ENCODE peak calls at places on chromosomes 12 and 14, in four cellular contexts. One of them, this sample, is unnamed.

GRCh38 chr12:116735951-116736599 is 1.8 kb downstream of the SPRING1 start:
- DNase-seq in K562: peak
- DNase-seq in HepG2: peak
- DNase-seq in GM12878: no peak
- DNase-seq in this sample: no peak

GRCh38 chr14:59897757-59898383 is 22.1 kb upstream of the LRRC9 start:
- DNase-seq in HepG2: peak
- DNase-seq in GM12878: no peak
- DNase-seq in K562: peak
- DNase-seq in this sample: peak

GRCh38 chr12:25135531-25136154 is 59.3 kb downstream of the DNAI7 start:
- DNase-seq in HepG2: peak
- DNase-seq in GM12878: no peak
- DNase-seq in K562: no peak
- DNase-seq in this sample: peak

GRCh38 chr12:54749191-54749818 is 101.1 kb upstream of the DCD start:
- DNase-seq in K562: peak
- DNase-seq in GM12878: peak
- DNase-seq in HepG2: peak
- DNase-seq in this sample: no peak

GRCh38 chr14:102375126-102375525 is 12.4 kb downstream of the TECPR2 start:
- DNase-seq in GM12878: no peak
- DNase-seq in K562: no peak
- DNase-seq in HepG2: no peak
- DNase-seq in this sample: no peak

GRCh38 chr12:108043750-108044149 is 85.3 kb upstream of the WSCD2 start:
- DNase-seq in GM12878: no peak
- DNase-seq in K562: no peak
- DNase-seq in HepG2: no peak
- DNase-seq in this sample: no peak

GRCh38 chr12:113063396-113064350 is 7.1 kb downstream of the DTX1 start:
- DNase-seq in GM12878: no peak
- DNase-seq in K562: no peak
- DNase-seq in HepG2: no peak
- DNase-seq in this sample: no peak

GRCh38 chr12:55797068-55797467 is 20.5 kb downstream of the SARNP start:
- DNase-seq in HepG2: peak
- DNase-seq in GM12878: no peak
- DNase-seq in K562: peak
- DNase-seq in this sample: peak

GRCh38 chr12:75900781-75901254 is 130.8 kb downstream of the PHLDA1 start:
- DNase-seq in GM12878: no peak
- DNase-seq in HepG2: peak
- DNase-seq in K562: no peak
- DNase-seq in this sample: no peak

GRCh38 chr14:91679273-91679672 is 52.6 kb downstream of the CATSPERB start:
- DNase-seq in K562: no peak
- DNase-seq in GM12878: no peak
- DNase-seq in HepG2: no peak
- DNase-seq in this sample: no peak

GRCh38 chr12:3187846-3188755 is 110.9 kb downstream of the TSPAN9 start:
- DNase-seq in HepG2: no peak
- DNase-seq in K562: no peak
- DNase-seq in GM12878: no peak
- DNase-seq in this sample: no peak

GRCh38 chr12:98385636-98386035 is 129.8 kb upstream of the TMPO start:
- DNase-seq in HepG2: no peak
- DNase-seq in K562: no peak
- DNase-seq in GM12878: no peak
- DNase-seq in this sample: no peak

GRCh38 chr12:83818888-83819287 is 1093.7 kb downstream of the SLC6A15 start:
- DNase-seq in GM12878: no peak
- DNase-seq in HepG2: no peak
- DNase-seq in K562: no peak
- DNase-seq in this sample: no peak

GRCh38 chr12:106629797-106630669 is 47.2 kb downstream of the RFX4 start:
- DNase-seq in GM12878: no peak
- DNase-seq in K562: no peak
- DNase-seq in HepG2: no peak
- DNase-seq in this sample: no peak

GRCh38 chr12:44674866-44675265 is 201.2 kb downstream of the NELL2 start:
- DNase-seq in HepG2: no peak
- DNase-seq in GM12878: no peak
- DNase-seq in K562: no peak
- DNase-seq in this sample: no peak

GRCh38 chr12:71223139-71223538 is 65.3 kb upstream of the TSPAN8 start:
- DNase-seq in K562: peak
- DNase-seq in GM12878: no peak
- DNase-seq in HepG2: no peak
- DNase-seq in this sample: no peak

GRCh38 chr12:31773867-31774266 is 45.0 kb upstream of the AMN1 start:
- DNase-seq in K562: no peak
- DNase-seq in GM12878: peak
- DNase-seq in HepG2: peak
- DNase-seq in this sample: no peak

GRCh38 chr12:113424915-113425823 is 3.0 kb downstream of the SDSL start:
- DNase-seq in K562: peak
- DNase-seq in GM12878: no peak
- DNase-seq in HepG2: peak
- DNase-seq in this sample: peak

GRCh38 chr14:51356381-51356780 is 116.3 kb downstream of the TMX1 start:
- DNase-seq in HepG2: no peak
- DNase-seq in GM12878: no peak
- DNase-seq in K562: no peak
- DNase-seq in this sample: no peak

GRCh38 chr14:73888460-73888725 is 1.7 kb downstream of the ZNF410 start:
- DNase-seq in K562: no peak
- DNase-seq in HepG2: no peak
- DNase-seq in GM12878: no peak
- DNase-seq in this sample: no peak

GRCh38 chr14:34665785-34666425 is 36.0 kb upstream of the SNX6 start:
- DNase-seq in GM12878: no peak
- DNase-seq in HepG2: no peak
- DNase-seq in K562: peak
- DNase-seq in this sample: no peak

GRCh38 chr14:106129274-106129673 is 602.9 kb downstream of the TMEM121 start:
- DNase-seq in K562: no peak
- DNase-seq in GM12878: no peak
- DNase-seq in HepG2: no peak
- DNase-seq in this sample: no peak

GRCh38 chr12:3205742-3206519 is 128.8 kb downstream of the TSPAN9 start:
- DNase-seq in HepG2: no peak
- DNase-seq in GM12878: no peak
- DNase-seq in K562: no peak
- DNase-seq in this sample: no peak

GRCh38 chr12:43914923-43915468 is 79.1 kb downstream of the TMEM117 start:
- DNase-seq in GM12878: no peak
- DNase-seq in K562: peak
- DNase-seq in HepG2: peak
- DNase-seq in this sample: no peak

GRCh38 chr12:2288875-2289274 is 236.1 kb downstream of the CACNA1C start:
- DNase-seq in K562: no peak
- DNase-seq in GM12878: no peak
- DNase-seq in HepG2: no peak
- DNase-seq in this sample: no peak

GRCh38 chr14:100641274-100641860 is 54.1 kb upstream of the BEGAIN start:
- DNase-seq in K562: no peak
- DNase-seq in GM12878: no peak
- DNase-seq in HepG2: no peak
- DNase-seq in this sample: no peak

GRCh38 chr12:50258167-50258551 is 25.2 kb downstream of the LIMA1 start:
- DNase-seq in GM12878: no peak
- DNase-seq in HepG2: no peak
- DNase-seq in K562: no peak
- DNase-seq in this sample: no peak

GRCh38 chr12:132210223-132211055 is 66.2 kb downstream of the NOC4L start:
- DNase-seq in GM12878: no peak
- DNase-seq in K562: no peak
- DNase-seq in HepG2: no peak
- DNase-seq in this sample: peak

GRCh38 chr12:124478416-124478815 is 89.0 kb downstream of the NCOR2 start:
- DNase-seq in HepG2: no peak
- DNase-seq in GM12878: no peak
- DNase-seq in K562: no peak
- DNase-seq in this sample: no peak

GRCh38 chr14:69464379-69464778 is 20.1 kb upstream of the PLEKHD1 start:
- DNase-seq in GM12878: no peak
- DNase-seq in K562: no peak
- DNase-seq in HepG2: no peak
- DNase-seq in this sample: no peak

GRCh38 chr12:89103831-89104230 is 248.5 kb downstream of the DUSP6 start:
- DNase-seq in K562: no peak
- DNase-seq in HepG2: no peak
- DNase-seq in GM12878: no peak
- DNase-seq in this sample: no peak

GRCh38 chr14:60656755-60657608 is 7.7 kb upstream of the SIX1 start:
- DNase-seq in GM12878: peak
- DNase-seq in K562: peak
- DNase-seq in HepG2: peak
- DNase-seq in this sample: peak

GRCh38 chr14:76672123-76672522 is 89.1 kb upstream of the VASH1 start:
- DNase-seq in HepG2: no peak
- DNase-seq in K562: no peak
- DNase-seq in GM12878: no peak
- DNase-seq in this sample: no peak

GRCh38 chr12:122088181-122088810 is 9.7 kb downstream of the MLXIP start:
- DNase-seq in GM12878: no peak
- DNase-seq in HepG2: no peak
- DNase-seq in K562: no peak
- DNase-seq in this sample: no peak

GRCh38 chr12:120719072-120719471 is 6.6 kb upstream of the ACADS start:
- DNase-seq in GM12878: peak
- DNase-seq in HepG2: peak
- DNase-seq in K562: no peak
- DNase-seq in this sample: no peak

GRCh38 chr14:61119006-61119405 is 138.0 kb downstream of the SLC38A6 start:
- DNase-seq in HepG2: no peak
- DNase-seq in GM12878: no peak
- DNase-seq in K562: no peak
- DNase-seq in this sample: no peak

GRCh38 chr14:51823706-51824105 is 36.7 kb upstream of the GNG2 start:
- DNase-seq in K562: no peak
- DNase-seq in HepG2: no peak
- DNase-seq in GM12878: no peak
- DNase-seq in this sample: no peak

DNA sequence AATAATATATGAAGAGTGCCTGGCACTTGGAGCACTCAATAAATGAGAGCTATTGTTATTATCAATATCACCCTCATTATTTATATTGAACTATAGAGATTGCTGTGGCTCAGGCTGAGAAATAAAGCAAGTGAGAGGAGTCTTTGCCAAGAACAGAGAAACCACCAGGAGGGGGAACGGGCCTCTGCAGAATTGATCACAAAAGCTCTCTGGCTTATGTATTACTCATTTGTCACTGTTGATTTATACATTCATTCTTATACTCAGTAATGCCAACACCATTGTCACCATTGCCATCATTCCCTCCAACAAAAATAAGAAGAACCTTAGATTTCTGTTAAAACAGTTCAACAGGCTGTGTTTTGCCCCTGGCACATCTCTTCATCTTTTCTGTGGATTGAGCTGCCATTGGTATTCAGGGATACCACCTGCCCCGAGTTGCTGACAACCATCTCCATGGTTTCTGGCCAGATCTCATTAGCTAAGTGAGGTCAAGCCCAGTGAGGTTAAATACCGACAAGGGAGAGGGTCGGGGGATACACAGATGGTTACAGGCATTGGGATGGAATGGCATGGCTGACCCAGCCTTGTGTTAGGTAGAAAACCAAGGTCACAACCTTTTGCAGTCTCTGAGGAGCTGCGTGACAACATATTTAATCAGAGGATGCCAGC is 21.8 kb upstream of the PCNX1 start:
- DNase-seq in K562: no peak
- DNase-seq in HepG2: no peak
- DNase-seq in GM12878: no peak
- DNase-seq in this sample: no peak
- TF ChIP-seq TCF7 in K562: no peak
- TF ChIP-seq TCF7 in HepG2: no peak
- TF ChIP-seq TCF7 in GM12878: no peak
- TF ChIP-seq TCF7 in this sample: no peak

GRCh38 chr12:11949738-11950403 is 120.9 kb upstream of the BCL2L14 start:
- DNase-seq in K562: no peak
- DNase-seq in HepG2: no peak
- DNase-seq in GM12878: no peak
- DNase-seq in this sample: no peak
- TF ChIP-seq CBFB in K562: no peak
- TF ChIP-seq CBFB in HepG2: no peak
- TF ChIP-seq CBFB in GM12878: no peak
- TF ChIP-seq CBFB in this sample: no peak

GRCh38 chr12:109463776-109464175 is 13.3 kb downstream of the KCTD10 start:
- DNase-seq in GM12878: no peak
- DNase-seq in HepG2: no peak
- DNase-seq in K562: no peak
- DNase-seq in this sample: no peak
- TF ChIP-seq TCF7 in GM12878: no peak
- TF ChIP-seq TCF7 in HepG2: no peak
- TF ChIP-seq TCF7 in K562: no peak
- TF ChIP-seq TCF7 in this sample: no peak

GRCh38 chr12:4274396-4274959 is 916 bp downstream of the CCND2 start:
- DNase-seq in HepG2: no peak
- DNase-seq in K562: no peak
- DNase-seq in GM12878: no peak
- DNase-seq in this sample: peak
- TF ChIP-seq CBFB in HepG2: no peak
- TF ChIP-seq CBFB in K562: no peak
- TF ChIP-seq CBFB in GM12878: no peak
- TF ChIP-seq CBFB in this sample: no peak

GRCh38 chr12:93109794-93110203 is 180.7 kb upstream of the EEA1 start:
- DNase-seq in HepG2: no peak
- DNase-seq in GM12878: no peak
- DNase-seq in K562: no peak
- DNase-seq in this sample: no peak
- TF ChIP-seq TCF7 in HepG2: no peak
- TF ChIP-seq TCF7 in GM12878: peak
- TF ChIP-seq TCF7 in K562: no peak
- TF ChIP-seq TCF7 in this sample: no peak

GRCh38 chr14:29236848-29237247 is 470.3 kb downstream of the FOXG1 start:
- DNase-seq in K562: no peak
- DNase-seq in HepG2: no peak
- DNase-seq in GM12878: no peak
- DNase-seq in this sample: no peak
- TF ChIP-seq CBFB in K562: no peak
- TF ChIP-seq CBFB in HepG2: no peak
- TF ChIP-seq CBFB in GM12878: no peak
- TF ChIP-seq CBFB in this sample: no peak

GRCh38 chr12:67681145-67681778 is 32.7 kb downstream of the DYRK2 start:
- DNase-seq in K562: no peak
- DNase-seq in GM12878: no peak
- DNase-seq in HepG2: no peak
- DNase-seq in this sample: no peak
- TF ChIP-seq TCF7 in K562: no peak
- TF ChIP-seq TCF7 in GM12878: no peak
- TF ChIP-seq TCF7 in HepG2: no peak
- TF ChIP-seq TCF7 in this sample: no peak

This sample was measured in WTC11.